ENCODE peak calls at places on chromosomes 3 and 15, in five cellular contexts. One of them, this sample, is unnamed.

GRCh38 chr15:69668963-69669362 is 216.3 kb downstream of the RPLP1 start:
- DNase-seq in keratinocyte: no peak
- DNase-seq in stomach: peak; percentile 31
- DNase-seq in tibial artery: no peak
- DNase-seq in gastrocnemius medialis: peak; percentile 24
- DNase-seq in this sample: no peak

GRCh38 chr15:68054658-68055223 is 626 bp downstream of the PIAS1 start:
- DNase-seq in keratinocyte: no peak
- DNase-seq in stomach: peak; percentile 49
- DNase-seq in tibial artery: peak; percentile 63
- DNase-seq in gastrocnemius medialis: peak; percentile 47
- DNase-seq in this sample: peak; percentile 83

GRCh38 chr3:5233026-5233425 is 45.5 kb downstream of the EDEM1 start:
- DNase-seq in keratinocyte: no peak
- DNase-seq in stomach: no peak
- DNase-seq in tibial artery: no peak
- DNase-seq in gastrocnemius medialis: no peak
- DNase-seq in this sample: no peak

GRCh38 chr3:119627461-119627860 is 29.8 kb downstream of the PLA1A start:
- DNase-seq in keratinocyte: no peak
- DNase-seq in stomach: no peak
- DNase-seq in tibial artery: peak; percentile 53
- DNase-seq in gastrocnemius medialis: no peak
- DNase-seq in this sample: no peak

GRCh38 chr15:84878504-84878903 is 6.0 kb upstream of the SLC28A1 start:
- DNase-seq in keratinocyte: peak; percentile 9
- DNase-seq in stomach: peak; percentile 79
- DNase-seq in tibial artery: peak; percentile 57
- DNase-seq in gastrocnemius medialis: peak; percentile 74
- DNase-seq in this sample: no peak

GRCh38 chr15:41987925-41988275 is 15.5 kb upstream of the EHD4 start:
- DNase-seq in keratinocyte: no peak
- DNase-seq in stomach: no peak
- DNase-seq in tibial artery: no peak
- DNase-seq in gastrocnemius medialis: no peak
- DNase-seq in this sample: peak; percentile 51

GRCh38 chr15:25690673-25691543 is 172.2 kb downstream of the ATP10A start:
- DNase-seq in keratinocyte: no peak
- DNase-seq in stomach: no peak
- DNase-seq in tibial artery: peak; percentile 33
- DNase-seq in gastrocnemius medialis: no peak
- DNase-seq in this sample: peak; percentile 60

GRCh38 chr3:143755978-143756377 is 92.3 kb downstream of the SLC9A9 start:
- DNase-seq in keratinocyte: no peak
- DNase-seq in stomach: no peak
- DNase-seq in tibial artery: no peak
- DNase-seq in gastrocnemius medialis: no peak
- DNase-seq in this sample: no peak

GRCh38 chr15:44370830-44371229 is 56.6 kb upstream of the CTDSPL2 start:
- DNase-seq in keratinocyte: no peak
- DNase-seq in stomach: no peak
- DNase-seq in tibial artery: no peak
- DNase-seq in gastrocnemius medialis: no peak
- DNase-seq in this sample: no peak

GRCh38 chr3:52366527-52366926 is 50.4 kb downstream of the DNAH1 start:
- DNase-seq in keratinocyte: no peak
- DNase-seq in stomach: no peak
- DNase-seq in tibial artery: no peak
- DNase-seq in gastrocnemius medialis: no peak
- DNase-seq in this sample: no peak

GRCh38 chr3:161177996-161178395 is 43.1 kb upstream of the NMD3 start:
- DNase-seq in keratinocyte: no peak
- DNase-seq in stomach: no peak
- DNase-seq in tibial artery: no peak
- DNase-seq in gastrocnemius medialis: no peak
- DNase-seq in this sample: no peak

GRCh38 chr3:63912768-63913588 is 795 bp upstream of the SCAANT1 start:
- DNase-seq in keratinocyte: no peak
- DNase-seq in stomach: peak; percentile 76
- DNase-seq in tibial artery: peak; percentile 48
- DNase-seq in gastrocnemius medialis: peak; percentile 60
- DNase-seq in this sample: peak; percentile 69

GRCh38 chr3:126607214-126607908 is 47.6 kb downstream of the TXNRD3 start:
- DNase-seq in keratinocyte: no peak
- DNase-seq in stomach: no peak
- DNase-seq in tibial artery: no peak
- DNase-seq in gastrocnemius medialis: no peak
- DNase-seq in this sample: no peak

GRCh38 chr15:52765779-52766178 is 24.4 kb downstream of the ONECUT1 start:
- DNase-seq in keratinocyte: no peak
- DNase-seq in stomach: no peak
- DNase-seq in tibial artery: no peak
- DNase-seq in gastrocnemius medialis: no peak
- DNase-seq in this sample: no peak

GRCh38 chr3:56985460-56986327 is 74.8 kb upstream of the SPATA12 start:
- DNase-seq in keratinocyte: no peak
- DNase-seq in stomach: no peak
- DNase-seq in tibial artery: no peak
- DNase-seq in gastrocnemius medialis: no peak
- DNase-seq in this sample: no peak

GRCh38 chr3:190321789-190322603 is at the start of gene CLDN1:
- DNase-seq in keratinocyte: no peak
- DNase-seq in stomach: peak; percentile 85
- DNase-seq in tibial artery: peak; percentile 77
- DNase-seq in gastrocnemius medialis: peak; percentile 57
- DNase-seq in this sample: peak; percentile 81

GRCh38 chr3:86954226-86954625 is 36.7 kb downstream of the VGLL3 start:
- DNase-seq in keratinocyte: no peak
- DNase-seq in stomach: no peak
- DNase-seq in tibial artery: no peak
- DNase-seq in gastrocnemius medialis: no peak
- DNase-seq in this sample: no peak

GRCh38 chr3:129004639-129005295 is 3.7 kb downstream of the EFCC1 start:
- DNase-seq in keratinocyte: no peak
- DNase-seq in stomach: no peak
- DNase-seq in tibial artery: no peak
- DNase-seq in gastrocnemius medialis: no peak
- DNase-seq in this sample: no peak

GRCh38 chr15:76714950-76715349 is 190.2 kb downstream of the SCAPER start:
- DNase-seq in keratinocyte: no peak
- DNase-seq in stomach: no peak
- DNase-seq in tibial artery: no peak
- DNase-seq in gastrocnemius medialis: no peak
- DNase-seq in this sample: no peak

GRCh38 chr15:76718863-76719262 is 186.3 kb downstream of the SCAPER start:
- DNase-seq in keratinocyte: no peak
- DNase-seq in stomach: no peak
- DNase-seq in tibial artery: no peak
- DNase-seq in gastrocnemius medialis: no peak
- DNase-seq in this sample: no peak
- H3K4me1 ChIP-seq in keratinocyte: no peaks in the 10 kb centered on the region
- H3K4me1 ChIP-seq in stomach: no peaks in the 10 kb centered on the region
- H3K4me1 ChIP-seq in tibial artery: no peaks in the 10 kb centered on the region
- H3K4me1 ChIP-seq in gastrocnemius medialis: no peaks in the 10 kb centered on the region
- H3K4me1 ChIP-seq in this sample: no peaks in the 10 kb centered on the region

DNA sequence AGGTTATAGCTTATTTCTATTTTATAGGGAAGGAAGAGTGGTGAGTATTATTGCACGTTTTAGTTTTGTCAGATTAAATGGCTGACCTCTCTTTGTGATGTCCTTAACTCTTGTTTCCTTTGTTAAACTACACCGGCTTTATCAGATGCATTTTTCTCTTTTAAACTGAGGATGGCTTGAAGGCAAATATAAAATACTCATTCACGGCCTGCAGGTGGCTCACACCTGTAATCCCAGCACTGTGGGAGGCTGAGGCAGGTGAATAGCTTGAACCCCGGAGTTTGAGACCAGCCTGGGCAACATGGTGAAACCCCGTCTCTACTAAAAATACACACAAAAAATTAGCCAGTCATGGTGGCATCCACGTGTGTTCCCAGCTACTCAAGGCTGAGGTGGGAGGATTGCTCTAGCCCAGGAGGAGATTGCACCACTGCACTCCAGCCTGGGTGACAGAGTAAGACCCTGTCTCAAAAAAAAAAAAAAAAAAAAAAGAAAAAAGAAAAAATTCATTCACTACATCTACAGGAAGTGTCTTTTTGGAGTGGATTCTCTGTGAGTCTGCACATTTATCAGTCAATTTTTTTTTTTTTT is 34.8 kb upstream of the SACM1L start:
- DNase-seq in keratinocyte: no peak
- DNase-seq in stomach: no peak
- DNase-seq in tibial artery: no peak
- DNase-seq in gastrocnemius medialis: peak; percentile 77
- DNase-seq in this sample: no peak
- H3K27ac ChIP-seq in keratinocyte: no peak overlapping the region
- H3K27ac ChIP-seq in stomach: peak overlapping the region; percentile 66
- H3K27ac ChIP-seq in tibial artery: peak overlapping the region; percentile 70
- H3K27ac ChIP-seq in gastrocnemius medialis: peak overlapping the region; percentile 82
- H3K27ac ChIP-seq in this sample: no peak overlapping the region

DNA sequence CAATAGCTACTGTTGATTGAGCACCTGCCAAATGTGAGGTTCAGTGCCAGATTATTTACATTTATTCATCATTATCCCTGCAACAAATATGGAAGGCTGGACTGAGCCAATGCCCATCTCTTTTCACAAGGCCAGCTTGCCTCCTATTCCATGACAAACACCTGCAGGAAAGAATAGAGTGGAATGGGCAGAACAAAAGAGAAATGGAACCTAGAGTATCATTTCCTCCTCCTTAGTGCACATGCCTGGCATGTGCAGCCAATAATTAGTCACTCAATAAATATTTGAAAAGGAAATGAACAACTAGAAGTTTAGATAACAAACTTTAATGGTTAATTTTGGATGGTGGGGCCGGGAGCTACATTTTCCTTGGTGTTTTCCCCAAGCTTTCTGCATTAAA is 61.4 kb upstream of the MYRIP start:
- DNase-seq in keratinocyte: no peak
- DNase-seq in stomach: no peak
- DNase-seq in tibial artery: no peak
- DNase-seq in gastrocnemius medialis: no peak
- DNase-seq in this sample: no peak
- H3K4me1 ChIP-seq in keratinocyte: peaks cover 11% of the 10 kb centered on the region
- H3K4me1 ChIP-seq in stomach: no peaks in the 10 kb centered on the region
- H3K4me1 ChIP-seq in tibial artery: no peaks in the 10 kb centered on the region
- H3K4me1 ChIP-seq in gastrocnemius medialis: no peaks in the 10 kb centered on the region
- H3K4me1 ChIP-seq in this sample: no peaks in the 10 kb centered on the region

GRCh38 chr3:136351905-136352304 is 101.8 kb downstream of the PCCB start:
- DNase-seq in keratinocyte: no peak
- DNase-seq in stomach: no peak
- DNase-seq in tibial artery: no peak
- DNase-seq in gastrocnemius medialis: no peak
- DNase-seq in this sample: no peak

GRCh38 chr3:136350132-136350531 is 100.0 kb downstream of the PCCB start:
- DNase-seq in keratinocyte: no peak
- DNase-seq in stomach: no peak
- DNase-seq in tibial artery: no peak
- DNase-seq in gastrocnemius medialis: peak; percentile 49
- DNase-seq in this sample: no peak

GRCh38 chr3:136353461-136353860 is 103.3 kb downstream of the PCCB start:
- DNase-seq in keratinocyte: no peak
- DNase-seq in stomach: no peak
- DNase-seq in tibial artery: no peak
- DNase-seq in gastrocnemius medialis: no peak
- DNase-seq in this sample: no peak

GRCh38 chr3:136351351-136351750 is 101.2 kb downstream of the PCCB start:
- DNase-seq in keratinocyte: no peak
- DNase-seq in stomach: no peak
- DNase-seq in tibial artery: no peak
- DNase-seq in gastrocnemius medialis: no peak
- DNase-seq in this sample: no peak

GRCh38 chr3:136350557-136350956 is 100.4 kb downstream of the PCCB start:
- DNase-seq in keratinocyte: no peak
- DNase-seq in stomach: no peak
- DNase-seq in tibial artery: no peak
- DNase-seq in gastrocnemius medialis: no peak
- DNase-seq in this sample: no peak
- H3K27ac ChIP-seq in keratinocyte: no peak overlapping the region
- H3K27ac ChIP-seq in stomach: no peak overlapping the region
- H3K27ac ChIP-seq in tibial artery: no peak overlapping the region
- H3K27ac ChIP-seq in gastrocnemius medialis: no peak overlapping the region
- H3K27ac ChIP-seq in this sample: no peak overlapping the region

GRCh38 chr3:122777563-122777962 is 16.1 kb downstream of the HSPBAP1 start:
- DNase-seq in keratinocyte: no peak
- DNase-seq in stomach: no peak
- DNase-seq in tibial artery: no peak
- DNase-seq in gastrocnemius medialis: no peak
- DNase-seq in this sample: no peak
- H3K4me1 ChIP-seq in keratinocyte: no peaks in the 10 kb centered on the region
- H3K4me1 ChIP-seq in stomach: no peaks in the 10 kb centered on the region
- H3K4me1 ChIP-seq in tibial artery: no peaks in the 10 kb centered on the region
- H3K4me1 ChIP-seq in gastrocnemius medialis: peaks cover 35% of the 10 kb centered on the region
- H3K4me1 ChIP-seq in this sample: no peaks in the 10 kb centered on the region

GRCh38 chr3:148975696-148976095 is 15.6 kb upstream of the GYG1 start:
- DNase-seq in keratinocyte: no peak
- DNase-seq in stomach: no peak
- DNase-seq in tibial artery: no peak
- DNase-seq in gastrocnemius medialis: peak; percentile 76
- DNase-seq in this sample: no peak
- H3K27ac ChIP-seq in keratinocyte: no peak overlapping the region
- H3K27ac ChIP-seq in stomach: peak overlapping the region; percentile 40
- H3K27ac ChIP-seq in tibial artery: peak overlapping the region; percentile 73
- H3K27ac ChIP-seq in gastrocnemius medialis: peak overlapping the region; percentile 91
- H3K27ac ChIP-seq in this sample: no peak overlapping the region

DNA sequence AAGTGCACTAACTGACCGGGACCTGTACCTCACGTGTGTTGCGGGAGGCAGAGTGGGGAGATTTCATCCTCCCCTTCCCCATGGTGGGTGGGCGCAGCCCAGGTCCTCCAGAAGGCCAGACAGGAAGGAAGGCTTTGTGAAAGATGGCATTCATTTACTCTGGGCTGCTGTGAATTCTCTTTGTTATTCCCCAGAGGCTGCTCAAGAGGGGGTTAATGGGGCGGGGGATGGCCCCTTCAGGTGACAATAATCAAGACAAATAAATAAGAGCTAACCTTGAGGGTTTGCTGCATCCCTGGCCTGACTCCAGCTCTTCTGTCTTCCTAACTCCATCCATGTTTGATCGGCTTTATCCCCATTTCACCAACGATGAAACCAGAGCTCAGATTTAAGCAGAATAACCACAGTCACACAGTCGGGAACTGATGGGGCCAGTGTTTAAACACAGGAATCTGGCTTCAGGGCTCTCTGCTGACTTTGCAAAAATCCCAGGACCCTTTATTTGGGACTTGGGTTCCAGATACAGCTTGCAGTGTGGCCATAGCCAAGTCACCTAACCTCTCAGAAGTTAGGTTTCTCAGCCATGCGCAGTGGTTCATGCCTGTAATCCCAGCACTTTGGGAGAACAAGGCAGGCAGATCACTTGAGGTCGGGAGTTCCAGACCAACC is 16.5 kb downstream of the PIF1 start:
- DNase-seq in keratinocyte: no peak
- DNase-seq in stomach: no peak
- DNase-seq in tibial artery: no peak
- DNase-seq in gastrocnemius medialis: no peak
- DNase-seq in this sample: no peak
- H3K4me1 ChIP-seq in keratinocyte: peaks cover 4% of the 10 kb centered on the region
- H3K4me1 ChIP-seq in stomach: no peaks in the 10 kb centered on the region
- H3K4me1 ChIP-seq in tibial artery: no peaks in the 10 kb centered on the region
- H3K4me1 ChIP-seq in gastrocnemius medialis: no peaks in the 10 kb centered on the region
- H3K4me1 ChIP-seq in this sample: no peaks in the 10 kb centered on the region